ENCODE peak calls at places on chromosomes 3 and 15, in four cellular contexts. L, G, Y and U are unnamed samples.

GRCh38 chr15:59372352-59373211 is at the start of gene MYO1E:
- DNase-seq in G (peak), Y (peak), L (peak), U (peak)

GRCh38 chr15:73633111-73633990 is at the start of gene NPTN:
- DNase-seq in L (peak), G (peak), Y (peak), U (peak)

GRCh38 chr15:94186770-94187331 is 44.5 kb upstream of the MCTP2 start:
- DNase-seq in G (no peak), L (no peak), Y (no peak), U (no peak)

GRCh38 chr15:74978077-74978476 is 17.3 kb upstream of the SCAMP5 start:
- DNase-seq in G (no peak), L (no peak), Y (no peak), U (no peak)

GRCh38 chr15:40336129-40337122 is 4.3 kb downstream of the CCDC9B start:
- DNase-seq in Y (no peak), G (no peak), L (no peak), U (peak)

GRCh38 chr15:75811616-75812015 is 31.6 kb upstream of the UBE2Q2 start:
- DNase-seq in L (no peak), Y (no peak), G (no peak), U (no peak)

GRCh38 chr3:66638717-66639116 is 137.9 kb upstream of the LRIG1 start:
- DNase-seq in L (no peak), Y (no peak), G (no peak), U (no peak)

GRCh38 chr3:102529452-102529851 is 94.6 kb downstream of the ZPLD1 start:
- DNase-seq in Y (no peak), L (no peak), G (peak), U (peak)

GRCh38 chr3:127711021-127711420 is 38.3 kb downstream of the ABTB1 start:
- DNase-seq in L (no peak), G (no peak), Y (peak), U (no peak)

GRCh38 chr3:159860727-159861126 is 127.9 kb upstream of the IL12A start:
- DNase-seq in G (peak), L (peak), Y (no peak), U (peak)

GRCh38 chr15:23860290-23860751 is 173.2 kb upstream of the NDN start:
- DNase-seq in G (no peak), Y (no peak), L (peak), U (no peak)

GRCh38 chr3:53795176-53795575 is 51.0 kb downstream of the CHDH start:
- DNase-seq in Y (no peak), G (no peak), L (no peak), U (no peak)

GRCh38 chr3:59749291-59749690 is 699.5 kb upstream of the CFAP20DC start:
- DNase-seq in G (no peak), Y (no peak), L (no peak), U (no peak)

GRCh38 chr3:39469945-39470344 is 2.5 kb downstream of the MOBP start:
- DNase-seq in L (no peak), G (no peak), Y (no peak), U (no peak)

GRCh38 chr15:68272797-68273271 is 4.7 kb upstream of the FEM1B start:
- DNase-seq in G (peak), Y (no peak), L (no peak), U (no peak)

GRCh38 chr15:77525907-77526581 is 105.4 kb downstream of the HMG20A start:
- DNase-seq in L (no peak), G (no peak), Y (peak), U (no peak)

GRCh38 chr3:193828477-193828876 is 235.5 kb downstream of the OPA1 start:
- DNase-seq in Y (no peak), L (no peak), G (no peak), U (no peak)

GRCh38 chr3:137035631-137036030 is 77.8 kb downstream of the IL20RB start:
- DNase-seq in Y (no peak), L (no peak), G (peak), U (peak)

GRCh38 chr3:52188586-52189404 is 9.2 kb upstream of the ALAS1 start:
- DNase-seq in L (no peak), G (no peak), Y (no peak), U (no peak)

GRCh38 chr15:39332846-39333245 is 248.0 kb upstream of the THBS1 start:
- DNase-seq in L (no peak), Y (no peak), G (no peak), U (no peak)

GRCh38 chr3:58521917-58522680 is 14.9 kb downstream of the ACOX2 start:
- DNase-seq in Y (no peak), L (no peak), G (no peak), U (no peak)

GRCh38 chr3:152508705-152509104 is 240.0 kb downstream of the MBNL1 start:
- DNase-seq in Y (no peak), L (no peak), G (peak), U (peak)

GRCh38 chr3:171347017-171347979 is 112.9 kb downstream of the TNIK start:
- DNase-seq in Y (peak), L (no peak), G (peak), U (no peak)

GRCh38 chr3:195154793-195155535 is 116.0 kb downstream of the XXYLT1 start:
- DNase-seq in L (peak), G (peak), Y (peak), U (peak)

GRCh38 chr15:68511073-68511991 is 67.5 kb upstream of the CORO2B start:
- DNase-seq in L (peak), Y (no peak), G (peak), U (no peak)

GRCh38 chr3:80297720-80298119 is 529.9 kb upstream of the ROBO1 start:
- DNase-seq in Y (no peak), G (no peak), L (no peak), U (no peak)

GRCh38 chr3:168248383-168249047 is 152.8 kb upstream of the GOLIM4 start:
- DNase-seq in L (no peak), Y (peak), G (peak), U (peak)

GRCh38 chr15:49424954-49425353 is 1.9 kb downstream of the FGF7 start:
- DNase-seq in Y (no peak), G (no peak), L (no peak), U (no peak)

GRCh38 chr15:61327019-61327631 is 98.0 kb upstream of the RORA start:
- DNase-seq in G (no peak), L (no peak), Y (no peak), U (no peak)

GRCh38 chr15:51992953-51993352 is 21.4 kb upstream of the LEO1 start:
- DNase-seq in Y (no peak), G (no peak), L (no peak), U (peak)

GRCh38 chr15:85690546-85691226 is 104.0 kb downstream of the KLHL25 start:
- DNase-seq in Y (no peak), G (no peak), L (no peak), U (no peak)

GRCh38 chr3:141368062-141368924 is at the start of gene ZBTB38:
- DNase-seq in L (peak), G (peak), Y (peak), U (peak)

GRCh38 chr3:120604784-120605183 is 8.6 kb downstream of the NDUFB4 start:
- DNase-seq in G (no peak), Y (no peak), L (no peak), U (no peak)

GRCh38 chr15:60079210-60079609 is 75.1 kb downstream of the FOXB1 start:
- DNase-seq in L (no peak), Y (no peak), G (peak), U (no peak)

GRCh38 chr15:75921732-75922703 is 18.3 kb downstream of the FBXO22 start:
- DNase-seq in Y (peak), L (no peak), G (peak), U (peak)

DNA sequence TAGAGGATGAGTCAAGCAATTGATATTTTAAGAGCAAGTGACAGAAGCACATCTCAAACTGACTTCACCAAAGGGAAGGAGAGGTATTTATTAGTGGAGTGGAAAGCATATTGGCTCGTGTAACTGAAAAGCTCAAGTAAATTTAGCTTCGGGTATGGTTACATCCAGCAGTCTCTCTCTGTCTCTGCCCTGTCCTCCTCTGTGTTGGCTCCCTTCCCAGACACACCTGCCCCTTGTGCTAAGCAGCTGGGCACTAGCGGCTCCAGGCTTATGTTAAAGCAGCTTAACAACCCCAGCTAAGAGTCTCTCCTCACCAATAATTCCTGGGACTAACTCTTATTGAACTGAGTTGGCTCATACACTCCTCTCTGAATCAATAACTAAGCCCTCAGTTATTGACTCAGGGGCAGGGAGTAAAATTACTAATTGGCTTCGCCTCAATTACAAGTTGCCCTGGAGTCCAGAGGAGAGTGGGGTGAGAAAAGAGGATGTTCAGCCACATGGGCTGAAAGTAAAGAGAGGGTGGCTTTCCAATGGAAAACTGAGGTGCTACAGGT is 12.7 kb upstream of the SH3BP5 start:
- DNase-seq in Y (no peak), L (no peak), G (no peak), U (peak)
- H3K4me3 ChIP-seq in Y (no peak), L (no peak), G (no peak), U (no peak)

GRCh38 chr3:129118745-129119144 is 2.9 kb downstream of the RAB43 start:
- DNase-seq in L (no peak), G (no peak), Y (no peak), U (no peak)

GRCh38 chr3:129117134-129117533 is 4.5 kb downstream of the RAB43 start:
- DNase-seq in L (no peak), G (no peak), Y (no peak), U (no peak)

GRCh38 chr3:129119365-129120100 is 2.1 kb downstream of the RAB43 start:
- DNase-seq in L (no peak), G (no peak), Y (peak), U (no peak)

GRCh38 chr3:129114455-129114854 is 7.1 kb downstream of the RAB43 start:
- DNase-seq in L (no peak), G (no peak), Y (no peak), U (no peak)

DNA sequence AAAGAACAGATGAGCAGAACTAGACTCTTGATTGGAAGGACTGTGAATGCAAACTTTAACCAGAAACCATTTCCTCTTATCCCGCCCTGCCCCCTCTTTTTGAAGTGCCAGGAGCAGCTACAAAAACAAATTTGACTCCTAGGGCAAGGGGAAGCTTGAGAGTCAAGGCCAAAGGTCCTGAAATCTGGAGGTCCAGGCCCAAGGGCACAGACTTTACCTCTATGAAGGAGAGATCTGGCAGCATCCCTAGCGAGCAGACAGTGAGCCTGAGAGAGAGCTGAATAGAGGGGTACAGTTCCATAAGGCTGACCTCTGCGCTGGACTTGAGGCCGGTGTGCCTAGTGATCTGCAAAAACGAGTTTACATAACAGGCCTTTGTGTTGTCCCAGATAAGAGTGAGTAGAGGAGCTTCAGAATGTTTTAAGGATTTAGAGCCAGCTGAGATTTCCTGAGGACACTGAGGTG is 5.1 kb downstream of the RAB43 start:
- DNase-seq in G (peak), Y (no peak), L (no peak), U (peak)
- H3K27ac ChIP-seq in G (peak), Y (no peak), L (peak), U (peak)

GRCh38 chr3:124296416-124296815 is 304.5 kb upstream of the ROPN1 start:
- DNase-seq in G (no peak), Y (no peak), L (peak), U (no peak)

GRCh38 chr3:124300416-124300815 is 308.5 kb upstream of the ROPN1 start:
- DNase-seq in Y (no peak), L (peak), G (no peak), U (no peak)

GRCh38 chr3:124297062-124297980 is 305.4 kb upstream of the ROPN1 start:
- DNase-seq in L (peak), Y (no peak), G (peak), U (peak)

GRCh38 chr3:124299831-124300230 is 307.9 kb upstream of the ROPN1 start:
- DNase-seq in G (no peak), L (no peak), Y (no peak), U (no peak)

DNA sequence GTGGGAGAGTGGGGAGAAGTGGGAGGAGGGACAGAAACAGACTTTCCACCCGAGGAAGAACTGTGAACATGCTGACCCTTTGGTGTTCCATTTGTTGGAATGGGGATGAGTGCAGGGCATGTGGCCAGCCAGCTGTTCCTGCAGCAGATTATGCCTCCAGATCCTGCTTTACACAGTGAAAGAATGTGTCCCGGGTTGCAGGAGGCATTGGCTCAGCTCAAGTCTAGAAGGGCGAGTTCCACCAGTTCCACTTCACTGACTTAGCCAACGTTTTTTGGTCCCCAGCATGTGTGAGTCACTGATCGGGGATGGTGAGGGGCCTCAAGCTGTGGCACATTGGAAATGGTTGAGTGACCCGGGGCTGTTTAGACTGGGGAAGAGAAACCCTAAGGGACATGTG is 307.0 kb upstream of the ROPN1 start:
- DNase-seq in Y (no peak), G (peak), L (peak), U (peak)
- H3K4me3 ChIP-seq in Y (no peak), G (no peak), L (no peak), U (peak)

GRCh38 chr3:5692446-5692845 is 504.9 kb downstream of the EDEM1 start:
- DNase-seq in G (no peak), Y (no peak), L (no peak), U (peak)
- H3K27ac ChIP-seq in G (no peak), Y (no peak), L (no peak), U (no peak)